ENCODE peak calls at places on chromosomes 13 and 19, in five cellular contexts. G is bronchial epithelial cell, Q is foreskin fibroblast, F is stomach, R is IMR-90. O is an unnamed sample.

GRCh38 chr13:40206241-40207109 is 460.0 kb downstream of the FOXO1 start:
- DNase-seq in G (peak; percentile 100), Q (peak; percentile 27), F (peak; percentile 46), R (peak; percentile 7), O (no peak)

GRCh38 chr13:39874331-39875055 is 219.0 kb downstream of the COG6 start:
- DNase-seq in G (no peak), Q (peak; percentile 4), F (no peak), R (no peak), O (no peak)

GRCh38 chr13:34420975-34421719 is 520.9 kb upstream of the NBEA start:
- DNase-seq in G (peak; percentile 91), Q (no peak), F (no peak), R (no peak), O (no peak)

GRCh38 chr13:53126803-53127202 is 98.2 kb downstream of the OLFM4 start:
- DNase-seq in G (no peak), Q (no peak), F (no peak), R (peak; percentile 65), O (no peak)

GRCh38 chr13:42047561-42048322 is 706 bp upstream of the DGKH start:
- DNase-seq in G (peak; percentile 82), Q (peak; percentile 88), F (peak; percentile 57), R (peak; percentile 70), O (no peak)

GRCh38 chr13:24038846-24039330 is 121.6 kb upstream of the SPATA13 start:
- DNase-seq in G (no peak), Q (peak; percentile 38), F (no peak), R (peak; percentile 74), O (no peak)

GRCh38 chr13:49858183-49858856 is 65.8 kb upstream of the KPNA3 start:
- DNase-seq in G (peak; percentile 97), Q (peak; percentile 97), F (no peak), R (peak; percentile 99), O (peak; percentile 78)

GRCh38 chr19:48249502-48250014 is 6.2 kb downstream of the CARD8 start:
- DNase-seq in G (no peak), Q (no peak), F (peak; percentile 41), R (no peak), O (no peak)

GRCh38 chr19:8396563-8397203 is 6.5 kb downstream of the RAB11B start:
- DNase-seq in G (peak; percentile 38), Q (peak; percentile 80), F (peak; percentile 75), R (peak; percentile 39), O (no peak)

GRCh38 chr13:53255795-53256194 is 227.2 kb downstream of the OLFM4 start:
- DNase-seq in G (no peak), Q (no peak), F (no peak), R (no peak), O (no peak)

GRCh38 chr13:48038763-48039162 is 1.2 kb downstream of the NUDT15 start:
- DNase-seq in G (no peak), Q (no peak), F (no peak), R (no peak), O (no peak)

GRCh38 chr19:21850636-21851255 is 14.8 kb upstream of the ZNF43 start:
- DNase-seq in G (no peak), Q (peak; percentile 10), F (no peak), R (no peak), O (no peak)

GRCh38 chr13:37049810-37050209 is 9.7 kb downstream of the SUPT20H start:
- DNase-seq in G (no peak), Q (no peak), F (no peak), R (no peak), O (no peak)

GRCh38 chr13:32840840-32841713 is 175.1 kb upstream of the KL start:
- DNase-seq in G (no peak), Q (no peak), F (peak; percentile 30), R (no peak), O (no peak)

GRCh38 chr13:42110410-42111155 is 62.1 kb downstream of the DGKH start:
- DNase-seq in G (peak; percentile 69), Q (peak; percentile 83), F (no peak), R (peak; percentile 82), O (peak; percentile 55)

GRCh38 chr19:17513801-17514200 is 2.4 kb downstream of the PGLS start:
- DNase-seq in G (no peak), Q (no peak), F (no peak), R (no peak), O (no peak)

GRCh38 chr19:17515408-17516149 is 4.1 kb downstream of the PGLS start:
- DNase-seq in G (no peak), Q (no peak), F (no peak), R (no peak), O (no peak)

GRCh38 chr19:17512574-17512939 is 1.1 kb downstream of the PGLS start:
- DNase-seq in G (no peak), Q (no peak), F (no peak), R (no peak), O (no peak)

GRCh38 chr19:17510220-17510993 is 1.0 kb upstream of the PGLS start:
- DNase-seq in G (no peak), Q (peak; percentile 51), F (no peak), R (no peak), O (no peak)

DNA sequence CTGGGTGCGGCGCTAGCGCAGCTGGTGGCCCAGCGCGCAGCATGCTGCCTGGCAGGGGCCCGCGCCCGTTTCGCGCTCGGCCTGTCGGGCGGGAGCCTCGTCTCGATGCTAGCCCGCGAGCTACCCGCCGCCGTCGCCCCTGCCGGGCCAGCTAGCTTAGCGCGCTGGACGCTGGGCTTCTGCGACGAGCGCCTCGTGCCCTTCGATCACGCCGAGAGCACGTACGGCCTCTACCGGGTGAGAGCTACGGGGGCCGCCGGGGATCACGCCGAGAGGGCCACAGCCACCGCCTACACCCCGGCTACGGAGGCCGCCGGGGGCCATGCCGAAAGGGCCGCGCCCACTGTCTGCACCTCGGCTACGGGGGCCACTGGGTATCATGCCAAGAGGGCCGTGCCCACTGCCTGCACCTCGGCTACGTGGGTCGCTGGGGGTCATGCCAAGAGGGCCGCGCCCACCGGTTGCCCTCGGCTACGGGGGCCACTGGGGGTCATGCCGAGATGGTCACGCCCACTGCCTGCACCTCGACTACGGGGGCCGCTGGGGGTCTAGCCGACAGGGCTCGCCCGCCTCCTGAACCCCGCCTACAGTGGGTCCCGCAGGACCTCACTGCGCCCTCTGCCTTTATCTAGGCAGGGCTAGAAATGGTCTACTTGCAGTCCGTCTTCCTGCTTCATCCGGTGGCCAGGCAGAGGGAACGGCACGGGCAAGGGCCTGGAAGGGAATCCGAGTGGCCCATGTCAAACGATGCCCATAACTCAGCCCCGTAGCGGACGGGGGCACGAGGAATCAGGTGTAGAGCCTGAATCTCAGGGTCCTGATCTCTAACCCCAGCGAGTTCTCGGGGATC is 500 bp downstream of the PGLS start:
- DNase-seq in G (peak; percentile 49), Q (peak; percentile 94), F (peak; percentile 85), R (peak; percentile 75), O (peak; percentile 24)
- TF ChIP-seq CTCF in G (peak; percentile 15), Q (peak; percentile 5), F (peak; percentile 10), R (no peak), O (peak; percentile 14)

GRCh38 chr19:39507715-39508364 is 7.1 kb upstream of the SELENOV start:
- DNase-seq in G (no peak), Q (no peak), F (no peak), R (no peak), O (no peak)

GRCh38 chr19:39509233-39509632 is 5.7 kb upstream of the SELENOV start:
- DNase-seq in G (no peak), Q (no peak), F (no peak), R (no peak), O (no peak)

GRCh38 chr19:39506598-39506943 is 7.8 kb downstream of the DLL3 start:
- DNase-seq in G (no peak), Q (no peak), F (no peak), R (no peak), O (no peak)

GRCh38 chr19:39508629-39509028 is 6.3 kb upstream of the SELENOV start:
- DNase-seq in G (no peak), Q (no peak), F (no peak), R (no peak), O (no peak)

DNA sequence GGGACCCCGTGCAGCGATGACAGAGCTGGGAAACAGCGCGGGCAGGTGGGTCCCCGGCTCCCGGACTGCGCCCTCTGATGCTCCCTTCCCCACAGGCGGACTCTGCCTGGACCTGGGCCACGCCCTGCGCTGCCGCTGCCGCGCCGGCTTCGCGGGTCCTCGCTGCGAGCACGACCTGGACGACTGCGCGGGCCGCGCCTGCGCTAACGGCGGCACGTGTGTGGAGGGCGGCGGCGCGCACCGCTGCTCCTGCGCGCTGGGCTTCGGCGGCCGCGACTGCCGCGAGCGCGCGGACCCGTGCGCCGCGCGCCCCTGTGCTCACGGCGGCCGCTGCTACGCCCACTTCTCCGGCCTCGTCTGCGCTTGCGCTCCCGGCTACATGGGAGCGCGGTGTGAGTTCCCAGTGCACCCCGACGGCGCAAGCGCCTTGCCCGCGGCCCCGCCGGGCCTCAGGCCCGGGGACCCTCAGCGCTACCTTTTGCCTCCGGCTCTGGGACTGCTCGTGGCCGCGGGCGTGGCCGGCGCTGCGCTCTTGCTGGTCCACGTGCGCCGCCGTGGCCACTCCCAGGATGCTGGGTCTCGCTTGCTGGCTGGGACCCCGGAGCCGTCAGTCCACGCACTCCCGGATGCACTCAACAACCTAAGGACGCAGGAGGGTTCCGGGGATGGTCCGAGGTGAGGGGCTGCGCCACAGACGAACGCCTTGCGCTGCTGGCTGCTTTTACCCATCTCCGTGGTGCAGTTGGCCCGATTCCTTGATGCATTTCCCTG is 7.8 kb upstream of the SELENOV start:
- DNase-seq in G (peak; percentile 44), Q (peak; percentile 90), F (no peak), R (peak; percentile 67), O (no peak)
- H3K4me3 ChIP-seq in G (peak overlapping the region; percentile 40), Q (peak overlapping the region; percentile 53), F (peak overlapping the region; percentile 33), R (peak overlapping the region; percentile 65), O (peak overlapping the region; percentile 49)

DNA sequence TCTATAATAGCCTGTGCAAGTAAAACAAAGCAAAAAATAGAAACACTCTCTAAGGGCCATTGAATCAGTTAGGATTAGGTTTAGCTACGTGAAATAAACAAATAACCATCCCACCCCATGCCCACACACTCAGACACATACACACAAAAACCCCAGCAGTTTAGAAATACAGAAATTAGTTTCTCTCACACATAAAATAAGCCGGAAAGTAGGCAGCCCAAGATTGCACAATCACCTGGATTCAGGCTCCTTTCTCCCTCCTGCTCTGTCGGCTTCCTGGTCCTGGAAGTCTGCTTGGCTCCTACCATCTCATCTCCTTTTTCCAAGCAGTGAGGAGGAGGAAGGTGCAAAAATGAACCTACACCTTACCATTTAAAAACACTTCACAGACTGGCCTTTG is 22.6 kb upstream of the USP12 start:
- DNase-seq in G (no peak), Q (peak; percentile 33), F (no peak), R (no peak), O (no peak)
- TF ChIP-seq CTCF in G (no peak), Q (no peak), F (no peak), R (no peak), O (no peak)

DNA sequence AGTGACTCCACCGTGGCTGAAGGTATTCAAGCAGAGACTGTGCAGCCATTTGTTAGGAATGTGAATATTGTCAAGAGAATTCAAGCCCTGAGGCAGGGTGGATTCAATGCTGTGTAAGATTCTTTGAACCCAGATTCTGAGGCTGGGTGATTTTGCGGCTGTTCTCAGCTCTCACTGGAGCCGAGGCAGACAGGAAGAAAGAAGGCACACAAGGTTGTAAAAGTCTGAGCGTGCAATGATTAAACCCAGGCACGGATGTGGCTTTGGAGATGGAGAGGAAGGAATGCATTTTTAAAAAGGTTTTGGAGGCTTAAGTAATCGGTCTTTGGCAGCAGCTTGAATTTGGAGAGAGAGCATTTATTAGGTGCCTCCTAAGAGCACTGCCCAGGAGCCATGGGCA is 187.9 kb downstream of the KATNAL1 start:
- DNase-seq in G (peak; percentile 77), Q (peak; percentile 92), F (no peak), R (peak; percentile 64), O (peak; percentile 89)
- H3K4me3 ChIP-seq in G (no peak overlapping the region), Q (peak overlapping the region; percentile 15), F (no peak overlapping the region), R (no peak overlapping the region), O (no peak overlapping the region)

GRCh38 chr13:66915596-66916185 is 314.4 kb downstream of the PCDH9 start:
- DNase-seq in G (peak; percentile 75), Q (peak; percentile 36), F (no peak), R (peak; percentile 63), O (no peak)
- TF ChIP-seq CTCF in G (no peak), Q (no peak), F (no peak), R (no peak), O (no peak)

O was measured in AG09309.